ENCODE peak calls at places on chromosome 7, in ten cellular contexts. One of them, this sample, is unnamed.

GRCh38 chr7:25849361-25850184 is 302.4 kb upstream of the NFE2L3 start:
- DNase-seq in neural progenitor cell: no peak
- DNase-seq in stimulated activated CD8-positive, alpha-beta memory T cell treated with anti-CD3 and anti-CD28 coated beads, Interleukin-4, amount 100 ng/mL, for 24 hours: no peak
- DNase-seq in CD4-positive, CD25-positive, alpha-beta regulatory T cell: no peak
- DNase-seq in hepatocyte: peak; percentile 83
- DNase-seq in stimulated activated CD4-positive, alpha-beta T cell treated with anti-CD3 and anti-CD28 coated beads, Interleukin-4, amount 100 ng/mL, for 1 hour: no peak
- DNase-seq in immature natural killer cell: no peak
- DNase-seq in activated CD8-positive, alpha-beta memory T cell treated with anti-CD3 and anti-CD28 coated beads, Interleukin-2, amount 50 U/mL, for 4 hours: no peak
- DNase-seq in brain microvascular endothelial cell: peak; percentile 98
- DNase-seq in breast epithelium: no peak
- DNase-seq in this sample: peak; percentile 83

GRCh38 chr7:134750083-134751062 is 29.1 kb upstream of the CALD1 start:
- DNase-seq in breast epithelium: no peak
- DNase-seq in CD4-positive, CD25-positive, alpha-beta regulatory T cell: peak; percentile 32
- DNase-seq in hepatocyte: peak; percentile 32
- DNase-seq in brain microvascular endothelial cell: peak; percentile 43
- DNase-seq in neural progenitor cell: peak; percentile 73
- DNase-seq in activated CD8-positive, alpha-beta memory T cell treated with anti-CD3 and anti-CD28 coated beads, Interleukin-2, amount 50 U/mL, for 4 hours: peak; percentile 70
- DNase-seq in stimulated activated CD4-positive, alpha-beta T cell treated with anti-CD3 and anti-CD28 coated beads, Interleukin-4, amount 100 ng/mL, for 1 hour: peak; percentile 61
- DNase-seq in immature natural killer cell: peak; percentile 41
- DNase-seq in stimulated activated CD8-positive, alpha-beta memory T cell treated with anti-CD3 and anti-CD28 coated beads, Interleukin-4, amount 100 ng/mL, for 24 hours: peak; percentile 41
- DNase-seq in this sample: no peak

GRCh38 chr7:30770936-30771858 is at the start of gene MINDY4:
- DNase-seq in immature natural killer cell: peak; percentile 66
- DNase-seq in CD4-positive, CD25-positive, alpha-beta regulatory T cell: peak; percentile 47
- DNase-seq in stimulated activated CD4-positive, alpha-beta T cell treated with anti-CD3 and anti-CD28 coated beads, Interleukin-4, amount 100 ng/mL, for 1 hour: peak; percentile 71
- DNase-seq in hepatocyte: peak; percentile 89
- DNase-seq in brain microvascular endothelial cell: peak; percentile 40
- DNase-seq in neural progenitor cell: peak; percentile 91
- DNase-seq in activated CD8-positive, alpha-beta memory T cell treated with anti-CD3 and anti-CD28 coated beads, Interleukin-2, amount 50 U/mL, for 4 hours: peak; percentile 62
- DNase-seq in stimulated activated CD8-positive, alpha-beta memory T cell treated with anti-CD3 and anti-CD28 coated beads, Interleukin-4, amount 100 ng/mL, for 24 hours: peak; percentile 59
- DNase-seq in breast epithelium: peak; percentile 71
- DNase-seq in this sample: no peak

GRCh38 chr7:57215423-57215822 is 83.2 kb upstream of the ZNF479 start:
- DNase-seq in hepatocyte: no peak
- DNase-seq in CD4-positive, CD25-positive, alpha-beta regulatory T cell: no peak
- DNase-seq in activated CD8-positive, alpha-beta memory T cell treated with anti-CD3 and anti-CD28 coated beads, Interleukin-2, amount 50 U/mL, for 4 hours: no peak
- DNase-seq in breast epithelium: no peak
- DNase-seq in immature natural killer cell: no peak
- DNase-seq in stimulated activated CD8-positive, alpha-beta memory T cell treated with anti-CD3 and anti-CD28 coated beads, Interleukin-4, amount 100 ng/mL, for 24 hours: no peak
- DNase-seq in stimulated activated CD4-positive, alpha-beta T cell treated with anti-CD3 and anti-CD28 coated beads, Interleukin-4, amount 100 ng/mL, for 1 hour: no peak
- DNase-seq in neural progenitor cell: no peak
- DNase-seq in brain microvascular endothelial cell: no peak
- DNase-seq in this sample: no peak

GRCh38 chr7:37448057-37448636 is 517 bp downstream of the ELMO1 start:
- DNase-seq in hepatocyte: no peak
- DNase-seq in brain microvascular endothelial cell: no peak
- DNase-seq in activated CD8-positive, alpha-beta memory T cell treated with anti-CD3 and anti-CD28 coated beads, Interleukin-2, amount 50 U/mL, for 4 hours: peak; percentile 47
- DNase-seq in stimulated activated CD4-positive, alpha-beta T cell treated with anti-CD3 and anti-CD28 coated beads, Interleukin-4, amount 100 ng/mL, for 1 hour: peak; percentile 47
- DNase-seq in CD4-positive, CD25-positive, alpha-beta regulatory T cell: peak; percentile 5
- DNase-seq in stimulated activated CD8-positive, alpha-beta memory T cell treated with anti-CD3 and anti-CD28 coated beads, Interleukin-4, amount 100 ng/mL, for 24 hours: no peak
- DNase-seq in immature natural killer cell: no peak
- DNase-seq in breast epithelium: no peak
- DNase-seq in neural progenitor cell: peak; percentile 65
- DNase-seq in this sample: no peak

GRCh38 chr7:141074162-141074989 is 512 bp downstream of the TMEM178B start:
- DNase-seq in CD4-positive, CD25-positive, alpha-beta regulatory T cell: no peak
- DNase-seq in breast epithelium: no peak
- DNase-seq in stimulated activated CD8-positive, alpha-beta memory T cell treated with anti-CD3 and anti-CD28 coated beads, Interleukin-4, amount 100 ng/mL, for 24 hours: no peak
- DNase-seq in immature natural killer cell: no peak
- DNase-seq in brain microvascular endothelial cell: no peak
- DNase-seq in neural progenitor cell: peak; percentile 71
- DNase-seq in stimulated activated CD4-positive, alpha-beta T cell treated with anti-CD3 and anti-CD28 coated beads, Interleukin-4, amount 100 ng/mL, for 1 hour: peak; percentile 17
- DNase-seq in activated CD8-positive, alpha-beta memory T cell treated with anti-CD3 and anti-CD28 coated beads, Interleukin-2, amount 50 U/mL, for 4 hours: no peak
- DNase-seq in hepatocyte: peak; percentile 19
- DNase-seq in this sample: no peak

GRCh38 chr7:40644454-40645188 is 509.8 kb downstream of the SUGCT start:
- DNase-seq in immature natural killer cell: no peak
- DNase-seq in hepatocyte: no peak
- DNase-seq in brain microvascular endothelial cell: no peak
- DNase-seq in neural progenitor cell: no peak
- DNase-seq in stimulated activated CD4-positive, alpha-beta T cell treated with anti-CD3 and anti-CD28 coated beads, Interleukin-4, amount 100 ng/mL, for 1 hour: no peak
- DNase-seq in breast epithelium: no peak
- DNase-seq in stimulated activated CD8-positive, alpha-beta memory T cell treated with anti-CD3 and anti-CD28 coated beads, Interleukin-4, amount 100 ng/mL, for 24 hours: no peak
- DNase-seq in CD4-positive, CD25-positive, alpha-beta regulatory T cell: no peak
- DNase-seq in activated CD8-positive, alpha-beta memory T cell treated with anti-CD3 and anti-CD28 coated beads, Interleukin-2, amount 50 U/mL, for 4 hours: no peak
- DNase-seq in this sample: no peak

GRCh38 chr7:42580061-42580460 is 331.8 kb downstream of the C7orf25 start:
- DNase-seq in breast epithelium: no peak
- DNase-seq in neural progenitor cell: no peak
- DNase-seq in stimulated activated CD4-positive, alpha-beta T cell treated with anti-CD3 and anti-CD28 coated beads, Interleukin-4, amount 100 ng/mL, for 1 hour: no peak
- DNase-seq in stimulated activated CD8-positive, alpha-beta memory T cell treated with anti-CD3 and anti-CD28 coated beads, Interleukin-4, amount 100 ng/mL, for 24 hours: no peak
- DNase-seq in CD4-positive, CD25-positive, alpha-beta regulatory T cell: no peak
- DNase-seq in hepatocyte: no peak
- DNase-seq in activated CD8-positive, alpha-beta memory T cell treated with anti-CD3 and anti-CD28 coated beads, Interleukin-2, amount 50 U/mL, for 4 hours: no peak
- DNase-seq in immature natural killer cell: no peak
- DNase-seq in brain microvascular endothelial cell: no peak
- DNase-seq in this sample: no peak

GRCh38 chr7:85023066-85023687 is 163.7 kb downstream of the SEMA3D start:
- DNase-seq in stimulated activated CD4-positive, alpha-beta T cell treated with anti-CD3 and anti-CD28 coated beads, Interleukin-4, amount 100 ng/mL, for 1 hour: no peak
- DNase-seq in stimulated activated CD8-positive, alpha-beta memory T cell treated with anti-CD3 and anti-CD28 coated beads, Interleukin-4, amount 100 ng/mL, for 24 hours: no peak
- DNase-seq in activated CD8-positive, alpha-beta memory T cell treated with anti-CD3 and anti-CD28 coated beads, Interleukin-2, amount 50 U/mL, for 4 hours: no peak
- DNase-seq in breast epithelium: no peak
- DNase-seq in immature natural killer cell: peak; percentile 4
- DNase-seq in neural progenitor cell: peak; percentile 63
- DNase-seq in brain microvascular endothelial cell: peak; percentile 39
- DNase-seq in hepatocyte: peak; percentile 67
- DNase-seq in CD4-positive, CD25-positive, alpha-beta regulatory T cell: no peak
- DNase-seq in this sample: no peak

GRCh38 chr7:46286346-46286745 is 365.3 kb upstream of the IGFBP3 start:
- DNase-seq in breast epithelium: no peak
- DNase-seq in neural progenitor cell: no peak
- DNase-seq in CD4-positive, CD25-positive, alpha-beta regulatory T cell: no peak
- DNase-seq in hepatocyte: no peak
- DNase-seq in stimulated activated CD4-positive, alpha-beta T cell treated with anti-CD3 and anti-CD28 coated beads, Interleukin-4, amount 100 ng/mL, for 1 hour: no peak
- DNase-seq in immature natural killer cell: no peak
- DNase-seq in stimulated activated CD8-positive, alpha-beta memory T cell treated with anti-CD3 and anti-CD28 coated beads, Interleukin-4, amount 100 ng/mL, for 24 hours: no peak
- DNase-seq in brain microvascular endothelial cell: no peak
- DNase-seq in activated CD8-positive, alpha-beta memory T cell treated with anti-CD3 and anti-CD28 coated beads, Interleukin-2, amount 50 U/mL, for 4 hours: no peak
- DNase-seq in this sample: no peak

GRCh38 chr7:156780724-156781455 is 112.1 kb downstream of the LMBR1 start:
- DNase-seq in stimulated activated CD4-positive, alpha-beta T cell treated with anti-CD3 and anti-CD28 coated beads, Interleukin-4, amount 100 ng/mL, for 1 hour: no peak
- DNase-seq in neural progenitor cell: no peak
- DNase-seq in stimulated activated CD8-positive, alpha-beta memory T cell treated with anti-CD3 and anti-CD28 coated beads, Interleukin-4, amount 100 ng/mL, for 24 hours: no peak
- DNase-seq in immature natural killer cell: no peak
- DNase-seq in hepatocyte: no peak
- DNase-seq in CD4-positive, CD25-positive, alpha-beta regulatory T cell: no peak
- DNase-seq in activated CD8-positive, alpha-beta memory T cell treated with anti-CD3 and anti-CD28 coated beads, Interleukin-2, amount 50 U/mL, for 4 hours: no peak
- DNase-seq in brain microvascular endothelial cell: no peak
- DNase-seq in breast epithelium: no peak
- DNase-seq in this sample: no peak

GRCh38 chr7:125814030-125814535 is 884.5 kb upstream of the POT1 start:
- DNase-seq in stimulated activated CD4-positive, alpha-beta T cell treated with anti-CD3 and anti-CD28 coated beads, Interleukin-4, amount 100 ng/mL, for 1 hour: no peak
- DNase-seq in brain microvascular endothelial cell: peak; percentile 34
- DNase-seq in breast epithelium: no peak
- DNase-seq in hepatocyte: no peak
- DNase-seq in immature natural killer cell: no peak
- DNase-seq in CD4-positive, CD25-positive, alpha-beta regulatory T cell: no peak
- DNase-seq in activated CD8-positive, alpha-beta memory T cell treated with anti-CD3 and anti-CD28 coated beads, Interleukin-2, amount 50 U/mL, for 4 hours: no peak
- DNase-seq in neural progenitor cell: no peak
- DNase-seq in stimulated activated CD8-positive, alpha-beta memory T cell treated with anti-CD3 and anti-CD28 coated beads, Interleukin-4, amount 100 ng/mL, for 24 hours: no peak
- DNase-seq in this sample: peak; percentile 18

GRCh38 chr7:128791968-128792319 is at the start of gene CCDC136:
- DNase-seq in stimulated activated CD8-positive, alpha-beta memory T cell treated with anti-CD3 and anti-CD28 coated beads, Interleukin-4, amount 100 ng/mL, for 24 hours: no peak
- DNase-seq in CD4-positive, CD25-positive, alpha-beta regulatory T cell: no peak
- DNase-seq in stimulated activated CD4-positive, alpha-beta T cell treated with anti-CD3 and anti-CD28 coated beads, Interleukin-4, amount 100 ng/mL, for 1 hour: no peak
- DNase-seq in brain microvascular endothelial cell: no peak
- DNase-seq in breast epithelium: no peak
- DNase-seq in hepatocyte: peak; percentile 38
- DNase-seq in activated CD8-positive, alpha-beta memory T cell treated with anti-CD3 and anti-CD28 coated beads, Interleukin-2, amount 50 U/mL, for 4 hours: no peak
- DNase-seq in immature natural killer cell: no peak
- DNase-seq in neural progenitor cell: no peak
- DNase-seq in this sample: no peak

GRCh38 chr7:120280743-120281142 is 7.8 kb downstream of the KCND2 start:
- DNase-seq in activated CD8-positive, alpha-beta memory T cell treated with anti-CD3 and anti-CD28 coated beads, Interleukin-2, amount 50 U/mL, for 4 hours: no peak
- DNase-seq in CD4-positive, CD25-positive, alpha-beta regulatory T cell: no peak
- DNase-seq in breast epithelium: no peak
- DNase-seq in immature natural killer cell: no peak
- DNase-seq in stimulated activated CD8-positive, alpha-beta memory T cell treated with anti-CD3 and anti-CD28 coated beads, Interleukin-4, amount 100 ng/mL, for 24 hours: no peak
- DNase-seq in hepatocyte: no peak
- DNase-seq in stimulated activated CD4-positive, alpha-beta T cell treated with anti-CD3 and anti-CD28 coated beads, Interleukin-4, amount 100 ng/mL, for 1 hour: no peak
- DNase-seq in neural progenitor cell: no peak
- DNase-seq in brain microvascular endothelial cell: peak; percentile 17
- DNase-seq in this sample: no peak

This sample was measured in smooth muscle cell of the brain vasculature.